ENCODE peak calls at places on chromosomes 7 and 10, in seven cellular contexts. Z, W, N, V, P, K and S are unnamed samples.

GRCh38 chr10:970311-971149 is 17.7 kb upstream of the GTPBP4 start:
- DNase-seq in Z (no peak), W (no peak), N (no peak), V (no peak), P (no peak), K (no peak), S (peak; percentile 63)

GRCh38 chr10:21891439-21891838 is 112.1 kb downstream of the DNAJC1 start:
- DNase-seq in Z (no peak), W (no peak), N (no peak), V (no peak), P (no peak), K (no peak), S (no peak)

GRCh38 chr7:33428415-33428814 is 299.1 kb downstream of the BBS9 start:
- DNase-seq in Z (no peak), W (no peak), N (no peak), V (no peak), P (no peak), K (no peak), S (no peak)

GRCh38 chr7:100016209-100016901 is 959 bp downstream of the ZKSCAN1 start:
- DNase-seq in Z (no peak), W (no peak), N (no peak), V (no peak), P (no peak), K (no peak), S (peak; percentile 42)

GRCh38 chr7:69942557-69942956 is 344.3 kb downstream of the AUTS2 start:
- DNase-seq in Z (no peak), W (no peak), N (no peak), V (no peak), P (no peak), K (no peak), S (no peak)

GRCh38 chr7:32507416-32507815 is 12.1 kb downstream of the AVL9 start:
- DNase-seq in Z (no peak), W (no peak), N (no peak), V (no peak), P (no peak), K (no peak), S (peak; percentile 35)

GRCh38 chr7:157898802-157899201 is 562.0 kb downstream of the DNAJB6 start:
- DNase-seq in Z (no peak), W (no peak), N (no peak), V (no peak), P (no peak), K (no peak), S (no peak)

GRCh38 chr10:112827951-112828350 is 122.1 kb upstream of the TCF7L2 start:
- DNase-seq in Z (no peak), W (peak; percentile 10), N (no peak), V (no peak), P (no peak), K (peak; percentile 55), S (no peak)

GRCh38 chr10:87961314-87961713 is 97.9 kb downstream of the PTEN start:
- DNase-seq in Z (no peak), W (peak; percentile 78), N (no peak), V (no peak), P (no peak), K (peak; percentile 39), S (peak; percentile 72)

GRCh38 chr7:116552616-116553015 is 27.8 kb downstream of the CAV1 start:
- DNase-seq in Z (no peak), W (peak; percentile 76), N (no peak), V (no peak), P (no peak), K (no peak), S (peak; percentile 47)

GRCh38 chr7:86689363-86689762 is 45.7 kb downstream of the GRM3 start:
- DNase-seq in Z (no peak), W (no peak), N (no peak), V (no peak), P (no peak), K (no peak), S (no peak)

GRCh38 chr7:86687831-86688230 is 44.1 kb downstream of the GRM3 start:
- DNase-seq in Z (no peak), W (no peak), N (no peak), V (no peak), P (no peak), K (no peak), S (no peak)

GRCh38 chr7:86692755-86693154 is 49.0 kb downstream of the GRM3 start:
- DNase-seq in Z (no peak), W (no peak), N (no peak), V (no peak), P (no peak), K (no peak), S (no peak)
- H3K4ac ChIP-seq in Z (no peak overlapping the region), W (no peak overlapping the region), N (no peak overlapping the region), V (no peak overlapping the region), P (no peak overlapping the region), K (no peak overlapping the region), S (no peak overlapping the region)

DNA sequence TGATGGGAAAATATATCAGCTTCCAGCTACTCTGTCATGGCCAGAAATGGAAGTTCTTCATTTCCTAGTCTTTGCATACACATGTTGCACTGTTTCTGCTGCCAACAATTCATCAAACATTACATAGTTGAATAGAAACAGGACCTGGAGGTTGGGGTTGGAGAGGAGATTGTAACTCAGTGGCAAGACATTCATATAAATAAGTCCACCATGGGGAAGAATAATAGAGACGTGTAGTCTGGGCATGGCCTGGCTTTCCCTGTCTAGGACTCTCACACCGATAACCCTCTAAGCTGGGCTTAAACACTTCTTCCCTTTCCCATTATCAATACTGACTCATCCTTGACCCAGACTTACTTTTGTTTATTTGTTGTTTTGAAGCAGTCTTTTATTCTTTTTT is 155.7 kb downstream of the PLPP4 start:
- DNase-seq in Z (no peak), W (no peak), N (no peak), V (no peak), P (no peak), K (no peak), S (no peak)
- H3K4ac ChIP-seq in Z (no peak overlapping the region), W (no peak overlapping the region), N (no peak overlapping the region), V (no peak overlapping the region), P (no peak overlapping the region), K (no peak overlapping the region), S (no peak overlapping the region)

DNA sequence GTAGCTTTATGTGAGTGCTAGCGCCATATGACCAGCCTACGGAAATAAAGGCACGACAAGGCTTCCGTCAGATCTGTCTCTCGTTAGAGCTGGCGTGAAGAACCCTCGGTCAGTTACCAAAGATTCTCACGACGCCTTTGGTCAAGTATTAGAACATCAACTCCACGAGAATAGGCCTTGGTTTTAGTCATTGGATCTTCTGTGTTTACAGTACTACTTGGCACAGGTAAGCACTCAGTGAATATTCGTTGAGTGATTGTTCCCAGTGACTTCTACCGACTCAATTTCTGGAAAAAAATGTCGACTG is 316 bp downstream of the RBM48 start:
- DNase-seq in Z (no peak), W (no peak), N (no peak), V (no peak), P (no peak), K (no peak), S (no peak)
- H3K4ac ChIP-seq in Z (no peak overlapping the region), W (peak overlapping the region; percentile 98), N (no peak overlapping the region), V (no peak overlapping the region), P (no peak overlapping the region), K (peak overlapping the region; percentile 50), S (peak overlapping the region; percentile 98)

DNA sequence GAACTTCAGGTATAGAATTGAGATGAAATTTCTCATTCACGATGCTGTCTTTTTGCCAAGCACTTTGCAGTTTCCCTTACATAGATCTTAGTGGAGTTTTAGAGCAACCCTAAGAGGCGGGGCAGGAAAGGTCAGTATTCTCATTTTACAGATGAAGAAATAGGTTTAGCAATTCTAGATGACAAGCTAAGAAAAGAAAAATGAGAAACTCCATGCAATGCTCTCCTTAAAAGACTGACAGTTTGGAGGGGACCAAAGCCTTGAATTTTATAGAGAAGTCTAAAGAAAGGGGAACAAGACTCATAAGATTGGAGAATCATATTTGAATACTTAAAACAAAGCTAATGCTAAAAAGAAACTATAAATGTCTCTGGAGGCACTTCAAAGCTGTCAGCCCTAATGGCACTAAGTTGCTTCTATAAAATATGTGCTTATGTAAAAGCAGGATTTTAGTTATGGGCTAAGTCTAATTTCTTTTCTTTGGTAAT is 19.6 kb downstream of the CEP55 start:
- DNase-seq in Z (no peak), W (no peak), N (no peak), V (no peak), P (no peak), K (no peak), S (no peak)
- H3K4ac ChIP-seq in Z (no peak overlapping the region), W (no peak overlapping the region), N (no peak overlapping the region), V (no peak overlapping the region), P (no peak overlapping the region), K (no peak overlapping the region), S (no peak overlapping the region)

GRCh38 chr7:140475747-140476333 is 3.5 kb downstream of the MKRN1 start:
- DNase-seq in Z (peak; percentile 66), W (peak; percentile 41), N (no peak), V (no peak), P (no peak), K (peak; percentile 82), S (peak; percentile 58)

GRCh38 chr7:140476698-140477261 is 2.5 kb downstream of the MKRN1 start:
- DNase-seq in Z (no peak), W (no peak), N (no peak), V (no peak), P (no peak), K (no peak), S (no peak)

GRCh38 chr7:140479062-140479738 is at the start of gene MKRN1:
- DNase-seq in Z (peak; percentile 98), W (peak; percentile 90), N (peak; percentile 98), V (peak; percentile 90), P (peak; percentile 97), K (peak; percentile 97), S (peak; percentile 95)

GRCh38 chr7:140479739-140480084 is 407 bp upstream of the MKRN1 start:
- DNase-seq in Z (no peak), W (no peak), N (no peak), V (no peak), P (no peak), K (no peak), S (no peak)

GRCh38 chr7:140478361-140479061 is 794 bp downstream of the MKRN1 start:
- DNase-seq in Z (peak; percentile 72), W (peak; percentile 27), N (peak; percentile 44), V (peak; percentile 53), P (peak; percentile 72), K (peak; percentile 45), S (peak; percentile 51)
- H3K4ac ChIP-seq in Z (peak overlapping the region; percentile 21), W (peak overlapping the region; percentile 15), N (no peak overlapping the region), V (no peak overlapping the region), P (peak overlapping the region; percentile 87), K (peak overlapping the region; percentile 84), S (peak overlapping the region; percentile 13)